ENCODE peak calls at places on chromosomes 3 and 15, in five cellular contexts. One of them, this sample, is unnamed.

GRCh38 chr3:60307800-60308199 is 943.5 kb downstream of the FHIT start:
- DNase-seq in SK-N-SH: no peak
- DNase-seq in AG10803: no peak
- DNase-seq in GM10248: no peak
- DNase-seq in Caco-2: no peak
- DNase-seq in this sample: no peak

GRCh38 chr15:71572452-71573053 is 237.8 kb upstream of the NR2E3 start:
- DNase-seq in Caco-2: no peak
- DNase-seq in SK-N-SH: no peak
- DNase-seq in GM10248: no peak
- DNase-seq in AG10803: no peak
- DNase-seq in this sample: no peak

GRCh38 chr3:29281265-29282228 is 676 bp downstream of the RBMS3 start:
- DNase-seq in AG10803: peak
- DNase-seq in GM10248: peak
- DNase-seq in SK-N-SH: peak
- DNase-seq in Caco-2: no peak
- DNase-seq in this sample: peak

GRCh38 chr15:95261546-95261945 is 1030.2 kb downstream of the MCTP2 start:
- DNase-seq in SK-N-SH: no peak
- DNase-seq in AG10803: no peak
- DNase-seq in GM10248: no peak
- DNase-seq in Caco-2: no peak
- DNase-seq in this sample: no peak

GRCh38 chr15:27482344-27482743 is 511.4 kb downstream of the GABRG3 start:
- DNase-seq in SK-N-SH: no peak
- DNase-seq in AG10803: no peak
- DNase-seq in GM10248: no peak
- DNase-seq in Caco-2: no peak
- DNase-seq in this sample: no peak

GRCh38 chr3:10366681-10367101 is 45.8 kb upstream of the SEC13 start:
- DNase-seq in GM10248: no peak
- DNase-seq in Caco-2: no peak
- DNase-seq in SK-N-SH: no peak
- DNase-seq in AG10803: peak
- DNase-seq in this sample: no peak

GRCh38 chr3:44989636-44990373 is 13.8 kb downstream of the EXOSC7 start:
- DNase-seq in SK-N-SH: no peak
- DNase-seq in AG10803: peak
- DNase-seq in GM10248: no peak
- DNase-seq in Caco-2: no peak
- DNase-seq in this sample: no peak

GRCh38 chr3:14797731-14798130 is 21.0 kb upstream of the FGD5 start:
- DNase-seq in GM10248: no peak
- DNase-seq in Caco-2: no peak
- DNase-seq in SK-N-SH: no peak
- DNase-seq in AG10803: no peak
- DNase-seq in this sample: no peak

GRCh38 chr3:7607669-7608068 is 746.8 kb downstream of the GRM7 start:
- DNase-seq in GM10248: no peak
- DNase-seq in SK-N-SH: no peak
- DNase-seq in Caco-2: no peak
- DNase-seq in AG10803: no peak
- DNase-seq in this sample: no peak

GRCh38 chr3:55490194-55490913 is 3.2 kb upstream of the WNT5A start:
- DNase-seq in GM10248: no peak
- DNase-seq in Caco-2: no peak
- DNase-seq in SK-N-SH: no peak
- DNase-seq in AG10803: no peak
- DNase-seq in this sample: no peak

GRCh38 chr15:52288051-52288942 is 7.3 kb downstream of the MYO5C start:
- DNase-seq in GM10248: no peak
- DNase-seq in Caco-2: peak
- DNase-seq in AG10803: no peak
- DNase-seq in SK-N-SH: no peak
- DNase-seq in this sample: no peak

GRCh38 chr15:73584699-73585420 is 48.3 kb downstream of the NPTN start:
- DNase-seq in SK-N-SH: no peak
- DNase-seq in GM10248: no peak
- DNase-seq in Caco-2: no peak
- DNase-seq in AG10803: peak
- DNase-seq in this sample: no peak

GRCh38 chr3:4797201-4797600 is 182.0 kb upstream of the BHLHE40 start:
- DNase-seq in AG10803: no peak
- DNase-seq in Caco-2: no peak
- DNase-seq in SK-N-SH: no peak
- DNase-seq in GM10248: no peak
- DNase-seq in this sample: no peak

GRCh38 chr15:47715856-47716445 is 1.4 kb upstream of the SEMA6D start:
- DNase-seq in SK-N-SH: no peak
- DNase-seq in GM10248: no peak
- DNase-seq in Caco-2: no peak
- DNase-seq in AG10803: peak
- DNase-seq in this sample: no peak

GRCh38 chr3:5192568-5193319 is 5.2 kb downstream of the EDEM1 start:
- DNase-seq in Caco-2: no peak
- DNase-seq in GM10248: no peak
- DNase-seq in SK-N-SH: no peak
- DNase-seq in AG10803: no peak
- DNase-seq in this sample: no peak

GRCh38 chr3:106030620-106030945 is 161.8 kb upstream of the CBLB start:
- DNase-seq in Caco-2: no peak
- DNase-seq in GM10248: no peak
- DNase-seq in AG10803: peak
- DNase-seq in SK-N-SH: no peak
- DNase-seq in this sample: no peak

GRCh38 chr15:28165791-28166190 is 66.7 kb upstream of the OCA2 start:
- DNase-seq in GM10248: no peak
- DNase-seq in SK-N-SH: no peak
- DNase-seq in AG10803: peak
- DNase-seq in Caco-2: no peak
- DNase-seq in this sample: no peak

GRCh38 chr3:100401674-100402036 is 316 bp downstream of the LNP1 start:
- DNase-seq in Caco-2: peak
- DNase-seq in AG10803: peak
- DNase-seq in GM10248: peak
- DNase-seq in SK-N-SH: peak
- DNase-seq in this sample: peak

GRCh38 chr3:194860725-194861124 is 175.0 kb downstream of the FAM43A start:
- DNase-seq in Caco-2: no peak
- DNase-seq in AG10803: no peak
- DNase-seq in GM10248: no peak
- DNase-seq in SK-N-SH: no peak
- DNase-seq in this sample: no peak

GRCh38 chr15:27725733-27726132 is 373.4 kb downstream of the OCA2 start:
- DNase-seq in GM10248: no peak
- DNase-seq in Caco-2: no peak
- DNase-seq in AG10803: no peak
- DNase-seq in SK-N-SH: no peak
- DNase-seq in this sample: no peak

GRCh38 chr3:123816673-123817207 is 67.4 kb downstream of the MYLK start:
- DNase-seq in GM10248: no peak
- DNase-seq in AG10803: peak
- DNase-seq in SK-N-SH: no peak
- DNase-seq in Caco-2: no peak
- DNase-seq in this sample: no peak

GRCh38 chr3:55128201-55128870 is 200.5 kb upstream of the LRTM1 start:
- DNase-seq in AG10803: peak
- DNase-seq in Caco-2: no peak
- DNase-seq in GM10248: no peak
- DNase-seq in SK-N-SH: peak
- DNase-seq in this sample: no peak

DNA sequence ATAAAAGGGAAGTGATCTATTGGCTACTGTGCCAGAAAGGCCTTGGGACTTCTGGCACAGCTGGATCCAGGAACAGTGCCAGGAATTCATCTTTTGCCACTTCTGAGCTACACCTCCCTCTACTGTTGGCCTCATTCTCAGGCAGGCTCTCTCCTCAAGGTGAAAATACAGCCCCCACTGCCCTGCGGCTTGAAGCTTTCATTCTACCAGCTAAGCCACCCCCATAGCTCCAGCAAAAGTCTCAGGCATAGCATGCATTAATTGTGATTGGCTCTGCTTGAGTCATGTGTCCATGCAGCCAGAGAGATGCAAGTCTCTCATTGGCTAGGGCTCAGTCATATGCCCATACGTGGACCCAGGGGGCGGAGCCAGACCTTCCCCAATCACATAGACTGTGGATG is 142.4 kb downstream of the TPRA1 start:
- DNase-seq in Caco-2: no peak
- DNase-seq in SK-N-SH: peak
- DNase-seq in AG10803: peak
- DNase-seq in GM10248: no peak
- DNase-seq in this sample: no peak
- TF ChIP-seq CTCF in Caco-2: no peak
- TF ChIP-seq CTCF in SK-N-SH: no peak
- TF ChIP-seq CTCF in AG10803: peak
- TF ChIP-seq CTCF in GM10248: no peak
- TF ChIP-seq CTCF in this sample: no peak

GRCh38 chr15:43908641-43909040 is 81.8 kb downstream of the WDR76 start:
- DNase-seq in Caco-2: no peak
- DNase-seq in GM10248: no peak
- DNase-seq in SK-N-SH: no peak
- DNase-seq in AG10803: no peak
- DNase-seq in this sample: no peak

GRCh38 chr15:43911235-43911661 is 84.4 kb downstream of the WDR76 start:
- DNase-seq in AG10803: peak
- DNase-seq in SK-N-SH: no peak
- DNase-seq in GM10248: no peak
- DNase-seq in Caco-2: no peak
- DNase-seq in this sample: no peak

GRCh38 chr15:43912991-43913927 is 86.5 kb downstream of the WDR76 start:
- DNase-seq in Caco-2: peak
- DNase-seq in AG10803: peak
- DNase-seq in GM10248: no peak
- DNase-seq in SK-N-SH: no peak
- DNase-seq in this sample: no peak

GRCh38 chr15:43913941-43914340 is 87.1 kb downstream of the WDR76 start:
- DNase-seq in SK-N-SH: no peak
- DNase-seq in AG10803: no peak
- DNase-seq in GM10248: no peak
- DNase-seq in Caco-2: no peak
- DNase-seq in this sample: no peak

GRCh38 chr15:43912208-43912607 is 85.4 kb downstream of the WDR76 start:
- DNase-seq in GM10248: no peak
- DNase-seq in Caco-2: no peak
- DNase-seq in AG10803: no peak
- DNase-seq in SK-N-SH: no peak
- DNase-seq in this sample: no peak
- TF ChIP-seq CTCF in GM10248: no peak
- TF ChIP-seq CTCF in Caco-2: no peak
- TF ChIP-seq CTCF in AG10803: no peak
- TF ChIP-seq CTCF in SK-N-SH: no peak
- TF ChIP-seq CTCF in this sample: no peak

GRCh38 chr3:159892801-159893200 is 95.8 kb upstream of the IL12A start:
- DNase-seq in Caco-2: no peak
- DNase-seq in GM10248: no peak
- DNase-seq in AG10803: no peak
- DNase-seq in SK-N-SH: no peak
- DNase-seq in this sample: no peak

GRCh38 chr3:159897331-159898075 is 91.1 kb upstream of the IL12A start:
- DNase-seq in GM10248: no peak
- DNase-seq in Caco-2: no peak
- DNase-seq in AG10803: peak
- DNase-seq in SK-N-SH: peak
- DNase-seq in this sample: no peak

GRCh38 chr3:159896543-159896942 is 92.1 kb upstream of the IL12A start:
- DNase-seq in SK-N-SH: no peak
- DNase-seq in GM10248: no peak
- DNase-seq in Caco-2: no peak
- DNase-seq in AG10803: no peak
- DNase-seq in this sample: no peak

GRCh38 chr3:159894386-159894785 is 94.2 kb upstream of the IL12A start:
- DNase-seq in SK-N-SH: no peak
- DNase-seq in AG10803: no peak
- DNase-seq in Caco-2: no peak
- DNase-seq in GM10248: no peak
- DNase-seq in this sample: no peak

DNA sequence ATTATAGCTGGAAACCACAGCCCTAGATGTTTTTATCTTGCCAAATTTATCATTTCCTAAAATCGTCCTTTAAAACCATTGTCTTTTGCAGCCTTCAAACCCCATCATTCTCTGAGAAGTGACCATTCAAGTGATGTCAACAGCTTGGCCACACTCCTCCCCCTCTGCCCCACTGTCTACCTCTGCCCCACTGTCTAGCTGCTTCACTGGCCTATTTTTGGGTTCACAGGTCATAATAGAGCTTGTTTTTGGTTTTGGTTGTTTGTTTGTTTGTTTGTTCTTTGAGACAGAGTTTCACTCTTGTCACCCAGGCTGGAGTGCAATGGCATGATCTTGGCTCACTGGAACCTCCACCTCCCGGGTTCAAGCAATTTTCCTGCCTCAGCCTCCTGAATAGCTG is 93.2 kb upstream of the IL12A start:
- DNase-seq in GM10248: no peak
- DNase-seq in Caco-2: no peak
- DNase-seq in SK-N-SH: no peak
- DNase-seq in AG10803: no peak
- DNase-seq in this sample: no peak
- TF ChIP-seq CTCF in GM10248: no peak
- TF ChIP-seq CTCF in Caco-2: no peak
- TF ChIP-seq CTCF in SK-N-SH: no peak
- TF ChIP-seq CTCF in AG10803: no peak
- TF ChIP-seq CTCF in this sample: no peak

GRCh38 chr3:146100825-146101444 is 60.0 kb downstream of the PLOD2 start:
- DNase-seq in Caco-2: no peak
- DNase-seq in GM10248: no peak
- DNase-seq in SK-N-SH: no peak
- DNase-seq in AG10803: no peak
- DNase-seq in this sample: no peak

GRCh38 chr3:146100180-146100579 is 60.8 kb downstream of the PLOD2 start:
- DNase-seq in AG10803: no peak
- DNase-seq in GM10248: no peak
- DNase-seq in Caco-2: no peak
- DNase-seq in SK-N-SH: no peak
- DNase-seq in this sample: no peak

GRCh38 chr3:146101538-146101937 is 59.4 kb downstream of the PLOD2 start:
- DNase-seq in GM10248: no peak
- DNase-seq in AG10803: no peak
- DNase-seq in Caco-2: no peak
- DNase-seq in SK-N-SH: no peak
- DNase-seq in this sample: no peak

GRCh38 chr3:146104068-146104467 is 56.9 kb downstream of the PLOD2 start:
- DNase-seq in Caco-2: no peak
- DNase-seq in GM10248: no peak
- DNase-seq in SK-N-SH: no peak
- DNase-seq in AG10803: no peak
- DNase-seq in this sample: no peak

DNA sequence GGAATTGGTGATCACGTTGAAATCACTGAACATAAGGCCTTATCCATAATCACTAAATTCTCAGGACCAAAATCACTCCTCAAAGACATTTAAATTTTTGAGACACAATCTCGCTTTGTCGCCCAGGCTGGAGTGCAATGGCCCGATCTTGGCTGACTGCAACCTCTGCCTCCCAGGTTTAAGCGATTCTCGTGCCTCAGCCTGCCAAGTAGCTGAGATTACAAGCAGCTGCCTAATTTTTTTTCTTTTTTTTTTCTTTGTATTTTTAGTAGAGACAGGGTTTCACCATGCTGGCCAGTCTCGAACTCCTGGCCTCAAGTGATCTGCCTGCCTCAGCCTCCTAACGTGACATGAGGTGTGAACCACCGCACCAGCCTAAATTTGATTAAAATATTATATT is 61.7 kb downstream of the PLOD2 start:
- DNase-seq in Caco-2: no peak
- DNase-seq in SK-N-SH: no peak
- DNase-seq in GM10248: no peak
- DNase-seq in AG10803: no peak
- DNase-seq in this sample: no peak
- TF ChIP-seq CTCF in Caco-2: no peak
- TF ChIP-seq CTCF in SK-N-SH: no peak
- TF ChIP-seq CTCF in GM10248: no peak
- TF ChIP-seq CTCF in AG10803: no peak
- TF ChIP-seq CTCF in this sample: no peak

This sample was measured in GM20000.